ENCODE peak calls at places on chromosome 7, in six cellular contexts. W, V, D, U, G and J are unnamed samples.

GRCh38 chr7:137716061-137716460 is 130.7 kb downstream of the DGKI start:
- DNase-seq in W (no peak), V (no peak), D (no peak), U (no peak), G (no peak), J (no peak)

GRCh38 chr7:95886501-95887090 is 114.2 kb downstream of the DYNC1I1 start:
- DNase-seq in W (no peak), V (peak), D (no peak), U (no peak), G (no peak), J (no peak)

GRCh38 chr7:17661982-17662585 is 278.2 kb downstream of the SNX13 start:
- DNase-seq in W (no peak), V (no peak), D (no peak), U (no peak), G (no peak), J (no peak)

GRCh38 chr7:32914186-32914585 is 22.6 kb upstream of the KBTBD2 start:
- DNase-seq in W (no peak), V (no peak), D (no peak), U (no peak), G (no peak), J (no peak)

GRCh38 chr7:103833401-103833800 is 156.1 kb downstream of the RELN start:
- DNase-seq in W (no peak), V (no peak), D (no peak), U (no peak), G (no peak), J (no peak)

GRCh38 chr7:105838273-105839141 is 37.9 kb downstream of the ATXN7L1 start:
- DNase-seq in W (peak), V (no peak), D (no peak), U (peak), G (peak), J (peak)

GRCh38 chr7:121547341-121548092 is 151.4 kb upstream of the FAM3C start:
- DNase-seq in W (no peak), V (peak), D (no peak), U (peak), G (peak), J (no peak)

GRCh38 chr7:134031835-134032617 is 95.1 kb upstream of the LRGUK start:
- DNase-seq in W (no peak), V (no peak), D (no peak), U (no peak), G (peak), J (peak)

GRCh38 chr7:142927085-142927745 is 6.3 kb downstream of the TRPV5 start:
- DNase-seq in W (no peak), V (no peak), D (no peak), U (no peak), G (no peak), J (no peak)

GRCh38 chr7:69847921-69848612 is 249.8 kb downstream of the AUTS2 start:
- DNase-seq in W (no peak), V (no peak), D (no peak), U (no peak), G (no peak), J (no peak)

GRCh38 chr7:14826426-14826825 is 76.1 kb downstream of the DGKB start:
- DNase-seq in W (no peak), V (no peak), D (no peak), U (no peak), G (no peak), J (no peak)

GRCh38 chr7:14817829-14818228 is 84.7 kb downstream of the DGKB start:
- DNase-seq in W (no peak), V (no peak), D (no peak), U (no peak), G (no peak), J (no peak)

GRCh38 chr7:14825909-14826308 is 76.6 kb downstream of the DGKB start:
- DNase-seq in W (no peak), V (no peak), D (no peak), U (no peak), G (no peak), J (no peak)

GRCh38 chr7:14822481-14822854 is 80.1 kb downstream of the DGKB start:
- DNase-seq in W (no peak), V (no peak), D (no peak), U (no peak), G (no peak), J (no peak)

DNA sequence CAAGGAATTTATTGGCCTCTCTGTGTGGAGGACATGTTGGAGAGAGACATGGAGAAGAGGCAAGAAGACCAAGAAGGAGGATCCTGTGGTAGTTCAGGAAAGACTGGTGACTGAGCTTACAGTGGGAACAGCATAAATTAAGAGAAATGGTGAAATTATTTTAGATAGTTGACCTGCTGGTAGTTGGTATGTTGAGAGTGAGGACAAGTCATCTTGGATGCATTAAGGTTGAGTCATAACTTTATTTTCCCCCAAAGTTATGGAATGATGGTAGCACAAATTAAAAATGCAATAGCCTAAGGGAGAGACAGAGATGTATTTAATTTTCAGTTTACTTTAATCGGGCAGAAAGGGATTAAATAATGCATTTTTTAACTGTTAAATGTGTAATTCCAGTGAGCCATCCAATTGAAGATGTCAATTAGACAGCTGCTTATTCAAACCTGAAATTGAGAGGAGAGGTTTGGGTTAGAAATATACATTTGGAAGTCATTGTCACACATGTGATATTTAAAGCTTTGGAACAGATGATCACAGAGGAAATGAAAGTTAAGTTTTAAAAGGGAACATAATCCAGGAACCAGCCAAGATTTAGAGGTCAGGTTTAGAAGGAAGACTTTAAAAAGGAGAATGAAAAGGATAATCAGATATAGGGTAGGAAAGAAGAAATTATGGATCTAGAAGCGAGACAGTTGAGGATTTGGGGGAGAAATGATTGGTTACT is 80.6 kb downstream of the DGKB start:
- DNase-seq in W (no peak), V (no peak), D (no peak), U (no peak), G (no peak), J (no peak)
- H3K4me3 ChIP-seq in W (no peak), V (no peak), D (no peak), U (peak), G (no peak), J (no peak)

GRCh38 chr7:140674899-140675701 is 2.4 kb downstream of the ADCK2 start:
- DNase-seq in W (no peak), V (peak), D (peak), U (peak), G (peak), J (no peak)
- TF ChIP-seq CTCF in W (no peak), V (peak), D (peak), U (peak), G (peak), J (peak)

DNA sequence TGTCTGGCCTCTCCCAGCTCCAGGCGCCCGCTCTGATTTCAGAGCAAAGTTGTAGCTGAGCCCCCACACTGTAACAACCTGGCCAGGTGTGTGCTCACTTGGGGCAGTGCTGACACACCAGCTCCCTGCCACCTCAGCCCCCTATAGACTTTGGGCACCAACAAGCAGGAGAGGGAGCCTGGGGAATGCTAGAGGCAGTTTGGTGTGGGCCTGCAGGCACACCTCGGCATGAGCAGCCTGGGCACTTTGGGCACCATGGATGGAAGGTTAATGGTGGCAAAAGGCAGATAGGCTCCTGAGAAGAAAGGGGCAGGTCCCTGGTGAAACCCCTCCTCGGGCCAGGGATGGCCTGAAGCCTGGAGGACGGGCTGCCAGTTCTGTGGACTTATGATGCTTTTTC is 212.7 kb upstream of the GNAI1 start:
- DNase-seq in W (no peak), V (no peak), D (no peak), U (no peak), G (no peak), J (no peak)
- H3K27ac ChIP-seq in W (no peak), V (no peak), D (no peak), U (no peak), G (no peak), J (no peak)

DNA sequence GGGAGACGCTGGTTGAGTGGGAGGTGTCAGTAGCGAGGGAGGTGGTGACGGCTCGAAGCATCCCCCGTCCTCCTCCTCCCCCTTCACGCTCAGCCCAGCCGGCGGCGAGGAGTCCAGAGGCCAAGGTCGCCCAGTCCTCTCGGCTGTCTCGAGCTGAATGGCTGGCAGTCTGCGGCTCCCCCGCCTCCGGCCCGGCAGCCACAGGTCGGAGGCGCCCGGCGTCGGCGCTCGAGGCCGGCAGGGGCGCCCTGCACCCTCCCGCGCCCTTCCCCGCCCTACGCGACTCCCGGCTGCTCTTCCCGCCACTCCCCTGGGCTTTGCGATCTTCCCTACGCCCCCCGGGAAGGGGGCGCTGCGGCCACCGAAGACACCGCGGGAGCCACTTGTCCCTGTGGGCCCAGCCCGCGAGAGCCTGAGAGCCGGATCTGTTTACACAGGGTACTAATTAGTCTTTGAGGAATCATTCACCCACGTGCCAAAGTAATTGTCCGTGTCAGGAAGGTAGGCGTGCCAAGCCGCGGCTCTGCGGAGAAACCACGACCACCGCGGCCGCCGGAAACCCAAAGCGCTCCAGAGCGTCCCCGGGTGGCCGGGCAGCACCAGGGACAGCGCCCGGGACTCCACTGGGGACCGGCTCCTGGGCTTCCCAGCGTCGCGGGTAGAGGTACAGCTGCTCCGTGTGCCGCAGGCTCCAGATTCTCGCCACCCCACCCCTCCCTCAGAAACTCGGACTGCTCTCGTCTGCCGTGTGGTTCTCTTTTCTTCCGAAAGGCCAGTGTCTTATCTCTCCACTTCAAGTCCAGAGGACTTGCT is at the start of gene NXPH1:
- DNase-seq in W (no peak), V (no peak), D (no peak), U (peak), G (peak), J (no peak)
- H3K4me3 ChIP-seq in W (no peak), V (no peak), D (peak), U (peak), G (peak), J (peak)

DNA sequence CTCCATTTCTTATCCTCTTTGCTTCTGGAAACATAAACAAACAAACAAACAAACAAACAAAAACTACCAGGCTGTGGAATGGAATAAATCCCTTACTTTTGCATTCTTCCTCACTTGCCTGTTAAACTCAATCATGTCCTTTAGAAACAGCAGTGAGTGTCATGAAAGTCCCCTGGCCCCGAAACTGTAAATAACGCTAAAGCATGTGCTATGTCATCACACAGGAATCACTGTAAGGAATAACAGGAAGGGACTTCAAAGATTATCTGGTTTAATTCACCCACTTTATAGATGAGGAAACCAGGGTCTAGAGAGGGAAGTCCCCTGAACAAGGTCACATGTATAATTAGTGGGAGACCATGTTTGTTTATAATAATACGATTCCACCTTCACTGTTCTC is 159.4 kb upstream of the MEOX2 start:
- DNase-seq in W (no peak), V (no peak), D (no peak), U (no peak), G (no peak), J (no peak)
- TF ChIP-seq CTCF in W (no peak), V (no peak), D (no peak), U (no peak), G (no peak), J (no peak)

GRCh38 chr7:65980478-65981250 is 1.3 kb downstream of the GUSB start:
- DNase-seq in W (no peak), V (peak), D (no peak), U (peak), G (peak), J (peak)
- H3K27ac ChIP-seq in W (peak), V (no peak), D (no peak), U (no peak), G (no peak), J (peak)

DNA sequence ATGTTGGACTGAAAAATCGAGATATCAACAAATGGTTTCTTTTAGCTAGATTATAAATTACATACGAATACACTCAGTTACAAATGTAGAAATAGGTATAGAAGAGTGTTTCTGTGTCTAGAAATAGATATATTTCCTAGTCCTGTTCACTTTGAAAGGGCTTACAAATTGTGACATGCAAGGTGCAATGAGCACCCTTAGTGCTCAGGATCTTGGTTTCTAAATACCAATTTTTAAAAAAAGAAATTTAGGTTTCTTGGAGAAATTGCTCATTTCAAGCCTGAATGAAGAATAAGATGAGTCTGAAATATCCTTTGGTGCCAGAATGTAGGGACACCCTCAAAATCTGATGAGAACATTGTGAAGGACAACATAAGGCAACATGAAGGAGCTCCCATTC is 306.0 kb downstream of the CRPPA start:
- DNase-seq in W (no peak), V (no peak), D (no peak), U (no peak), G (no peak), J (no peak)
- H3K4me3 ChIP-seq in W (no peak), V (no peak), D (no peak), U (no peak), G (no peak), J (no peak)

GRCh38 chr7:78985509-78985908 is 468.0 kb downstream of the MAGI2 start:
- DNase-seq in W (no peak), V (no peak), D (no peak), U (no peak), G (no peak), J (no peak)
- TF ChIP-seq CTCF in W (no peak), V (no peak), D (no peak), U (no peak), G (no peak), J (no peak)

GRCh38 chr7:116525298-116525912 is 569 bp downstream of the CAV1 start:
- DNase-seq in W (peak), V (no peak), D (no peak), U (peak), G (no peak), J (peak)
- H3K27ac ChIP-seq in W (peak), V (peak), D (peak), U (peak), G (no peak), J (peak)